ENCODE peak calls at places on chromosomes 2 and 18, in eight cellular contexts. S is stimulated activated CD4-positive, alpha-beta T cell treated with anti-CD3 and anti-CD28 coated beads, Interleukin-2, amount 100 ng/mL, for 48 hours; H is NCI-H1092; Z is COR-L47; R is aorta; A is right cardiac atrium; C is NCI-H524; W is coronary artery. F is an unnamed sample.

GRCh38 chr2:48940606-48941005 is 185.1 kb upstream of the LHCGR start:
- DNase-seq in S (no peak), H (peak), Z (peak), R (no peak), A (no peak), C (peak), W (no peak), F (no peak)

GRCh38 chr2:213229814-213230213 is 54.5 kb upstream of the SPAG16 start:
- DNase-seq in S (no peak), H (no peak), Z (no peak), R (no peak), A (no peak), C (no peak), W (no peak), F (no peak)

GRCh38 chr2:133643822-133644221 is 75.6 kb upstream of the NCKAP5 start:
- DNase-seq in S (no peak), H (no peak), Z (no peak), R (no peak), A (no peak), C (no peak), W (no peak), F (no peak)

GRCh38 chr18:499351-500229 is 911 bp downstream of the COLEC12 start:
- DNase-seq in S (no peak), H (no peak), Z (peak), R (no peak), A (peak), C (no peak), W (no peak), F (peak)

GRCh38 chr2:1627628-1628371 is 116.5 kb downstream of the PXDN start:
- DNase-seq in S (no peak), H (no peak), Z (no peak), R (peak), A (no peak), C (no peak), W (peak), F (no peak)

GRCh38 chr18:50866765-50867164 is 12.2 kb upstream of the ME2 start:
- DNase-seq in S (no peak), H (no peak), Z (peak), R (no peak), A (no peak), C (no peak), W (no peak), F (no peak)

GRCh38 chr2:174602741-174603140 is 5.1 kb upstream of the WIPF1 start:
- DNase-seq in S (no peak), H (no peak), Z (no peak), R (no peak), A (no peak), C (no peak), W (no peak), F (no peak)

GRCh38 chr2:62811086-62811485 is 105.6 kb downstream of the EHBP1 start:
- DNase-seq in S (no peak), H (no peak), Z (no peak), R (no peak), A (no peak), C (no peak), W (no peak), F (no peak)

GRCh38 chr2:108640731-108641130 is 78.6 kb upstream of the RANBP2 start:
- DNase-seq in S (no peak), H (no peak), Z (no peak), R (no peak), A (no peak), C (no peak), W (no peak), F (no peak)

GRCh38 chr2:98118161-98118560 is 31.2 kb downstream of the VWA3B start:
- DNase-seq in S (no peak), H (no peak), Z (no peak), R (no peak), A (no peak), C (no peak), W (no peak), F (no peak)

GRCh38 chr2:11097038-11097720 is 58.1 kb upstream of the SLC66A3 start:
- DNase-seq in S (no peak), H (no peak), Z (no peak), R (no peak), A (no peak), C (no peak), W (no peak), F (no peak)

GRCh38 chr2:74941284-74941683 is 17.2 kb upstream of the POLE4 start:
- DNase-seq in S (no peak), H (no peak), Z (no peak), R (no peak), A (no peak), C (no peak), W (no peak), F (no peak)

GRCh38 chr2:53672881-53673522 is 94.6 kb upstream of the CHAC2 start:
- DNase-seq in S (no peak), H (no peak), Z (no peak), R (no peak), A (no peak), C (no peak), W (no peak), F (no peak)

GRCh38 chr18:39341106-39341505 is 1775.5 kb upstream of the CELF4 start:
- DNase-seq in S (no peak), H (peak), Z (peak), R (no peak), A (no peak), C (no peak), W (no peak), F (no peak)

GRCh38 chr18:1294229-1294628 is 389.6 kb downstream of the ADCYAP1 start:
- DNase-seq in S (no peak), H (no peak), Z (no peak), R (no peak), A (no peak), C (no peak), W (no peak), F (no peak)

GRCh38 chr2:58054264-58054663 is 7.7 kb downstream of the VRK2 start:
- DNase-seq in S (no peak), H (no peak), Z (no peak), R (no peak), A (no peak), C (no peak), W (no peak), F (no peak)

GRCh38 chr2:236536727-236537398 is 32.8 kb upstream of the ACKR3 start:
- DNase-seq in S (peak), H (no peak), Z (no peak), R (no peak), A (no peak), C (no peak), W (no peak), F (no peak)

GRCh38 chr2:8298783-8299182 is 383.1 kb upstream of the ID2 start:
- DNase-seq in S (no peak), H (no peak), Z (no peak), R (peak), A (no peak), C (no peak), W (no peak), F (no peak)

GRCh38 chr2:71672640-71673401 is 219.5 kb downstream of the DYSF start:
- DNase-seq in S (no peak), H (no peak), Z (no peak), R (no peak), A (no peak), C (no peak), W (peak), F (no peak)

GRCh38 chr2:227155395-227155794 is 8.6 kb downstream of the COL4A4 start:
- DNase-seq in S (no peak), H (no peak), Z (no peak), R (no peak), A (no peak), C (no peak), W (no peak), F (no peak)

GRCh38 chr2:102975996-102976636 is 214.3 kb downstream of the TMEM182 start:
- DNase-seq in S (no peak), H (no peak), Z (peak), R (no peak), A (peak), C (peak), W (no peak), F (no peak)

GRCh38 chr2:127917916-127918315 is 32.2 kb upstream of the AMMECR1L start:
- DNase-seq in S (no peak), H (no peak), Z (no peak), R (no peak), A (no peak), C (no peak), W (no peak), F (no peak)

GRCh38 chr2:11073251-11073650 is 82.0 kb upstream of the SLC66A3 start:
- DNase-seq in S (peak), H (no peak), Z (no peak), R (no peak), A (no peak), C (peak), W (no peak), F (peak)

GRCh38 chr2:239666053-239666854 is 265.4 kb upstream of the HDAC4 start:
- DNase-seq in S (no peak), H (no peak), Z (no peak), R (no peak), A (no peak), C (no peak), W (no peak), F (no peak)

GRCh38 chr2:6325616-6326015 is 540.1 kb downstream of the CMPK2 start:
- DNase-seq in S (no peak), H (no peak), Z (peak), R (no peak), A (no peak), C (peak), W (no peak), F (no peak)

GRCh38 chr2:223093436-223093839 is 41.4 kb downstream of the KCNE4 start:
- DNase-seq in S (no peak), H (no peak), Z (no peak), R (peak), A (peak), C (no peak), W (peak), F (no peak)

GRCh38 chr2:85769236-85769986 is 15.6 kb downstream of the ATOH8 start:
- DNase-seq in S (no peak), H (no peak), Z (peak), R (no peak), A (peak), C (peak), W (no peak), F (no peak)